ENCODE peak calls at places on chromosomes 2 and 18, in six cellular contexts. V is HuH-7.5; O is heart left ventricle; I is activated naive CD8-positive, alpha-beta T cell treated with anti-CD3 and anti-CD28 coated beads for 36 hours; R is NAMALWA; J is ACHN. N is an unnamed sample.

GRCh38 chr18:22348521-22349316 is 69.0 kb downstream of the CTAGE1 start:
- DNase-seq in R (no peak), I (no peak), O (peak), J (no peak), V (peak), N (no peak)

GRCh38 chr2:27952070-27952469 is 61.5 kb downstream of the BABAM2 start:
- DNase-seq in V (no peak), R (no peak), J (no peak), I (no peak), O (no peak), N (no peak)

GRCh38 chr18:74604366-74604765 is 6.7 kb downstream of the ZNF407 start:
- DNase-seq in R (peak), O (no peak), V (no peak), J (no peak), I (no peak), N (no peak)

GRCh38 chr2:222794585-222795579 is 66.0 kb upstream of the ACSL3 start:
- DNase-seq in V (no peak), O (no peak), I (no peak), R (no peak), J (no peak), N (no peak)

GRCh38 chr2:101230541-101230993 is 22.1 kb upstream of the CNOT11 start:
- DNase-seq in I (no peak), J (peak), O (no peak), R (no peak), V (no peak), N (no peak)

GRCh38 chr2:16282511-16282910 is 342.2 kb downstream of the MYCN start:
- DNase-seq in J (no peak), V (no peak), I (no peak), O (no peak), R (no peak), N (no peak)

GRCh38 chr2:97993926-97994325 is 1.8 kb downstream of the TMEM131 start:
- DNase-seq in V (no peak), R (peak), J (no peak), I (no peak), O (no peak), N (peak)

GRCh38 chr2:187500585-187501359 is 52.7 kb upstream of the CALCRL start:
- DNase-seq in O (no peak), I (no peak), J (peak), V (no peak), R (peak), N (peak)

GRCh38 chr2:149441255-149441654 is 110.9 kb downstream of the LYPD6 start:
- DNase-seq in O (no peak), R (no peak), I (no peak), V (no peak), J (no peak), N (no peak)

GRCh38 chr18:51066273-51066672 is 36.3 kb downstream of the SMAD4 start:
- DNase-seq in R (no peak), O (no peak), I (no peak), V (no peak), J (no peak), N (no peak)

GRCh38 chr18:36104749-36105148 is 24.4 kb downstream of the SLC39A6 start:
- DNase-seq in J (no peak), V (no peak), O (no peak), R (no peak), I (no peak), N (no peak)

GRCh38 chr2:197306024-197306690 is 4.4 kb downstream of the ANKRD44 start:
- DNase-seq in R (peak), I (no peak), O (no peak), V (no peak), J (no peak), N (peak)

GRCh38 chr2:22947741-22948140 is 437.2 kb upstream of the KLHL29 start:
- DNase-seq in O (no peak), R (no peak), V (no peak), I (no peak), J (no peak), N (no peak)

GRCh38 chr18:70288851-70289328 is at the start of gene SOCS6:
- DNase-seq in I (peak), V (no peak), R (peak), O (peak), J (peak), N (peak)

GRCh38 chr2:172596776-172597175 is 40.9 kb downstream of the PDK1 start:
- DNase-seq in R (no peak), O (no peak), J (no peak), I (no peak), V (no peak), N (peak)

GRCh38 chr2:43340945-43341356 is 114.5 kb upstream of the ZFP36L2 start:
- DNase-seq in V (no peak), O (no peak), I (no peak), J (peak), R (no peak), N (no peak)

GRCh38 chr2:74585406-74586182 is 31.1 kb downstream of the DOK1 start:
- DNase-seq in V (no peak), I (peak), O (no peak), J (no peak), R (peak), N (peak)

GRCh38 chr18:42514522-42514921 is 559.5 kb downstream of the PIK3C3 start:
- DNase-seq in O (no peak), V (no peak), J (no peak), I (no peak), R (no peak), N (no peak)

GRCh38 chr18:28086530-28087172 is 90.3 kb downstream of the CDH2 start:
- DNase-seq in O (no peak), V (no peak), J (no peak), R (no peak), I (no peak), N (no peak)

GRCh38 chr2:212330263-212330662 is 208.3 kb downstream of the ERBB4 start:
- DNase-seq in J (no peak), V (no peak), I (no peak), R (no peak), O (peak), N (no peak)

GRCh38 chr2:64873472-64873924 is 115.7 kb upstream of the SLC1A4 start:
- DNase-seq in O (peak), V (peak), R (peak), I (peak), J (peak), N (peak)

GRCh38 chr2:29562896-29563295 is 358.5 kb downstream of the ALK start:
- DNase-seq in J (no peak), R (no peak), V (no peak), O (no peak), I (no peak), N (no peak)

GRCh38 chr2:109345091-109345490 is 216.1 kb downstream of the SH3RF3 start:
- DNase-seq in R (no peak), I (no peak), O (no peak), J (no peak), V (no peak), N (no peak)

GRCh38 chr2:184685999-184686841 is 87.9 kb downstream of the ZNF804A start:
- DNase-seq in O (no peak), I (no peak), R (no peak), J (peak), V (no peak), N (no peak)

GRCh38 chr2:40251146-40251545 is 200.7 kb downstream of the SLC8A1 start:
- DNase-seq in I (no peak), V (no peak), J (no peak), O (no peak), R (no peak), N (no peak)

N was measured in GM12865.